ENCODE peak calls at places on chromosomes 3 and 15, in five cellular contexts. R is HepG2, L is stomach, P is A549, A is SK-N-SH. W is an unnamed sample. For H3K4me1, the result is how much of the 10 kb centered on the place peaks cover.

GRCh38 chr3:11014253-11014652 is 21.7 kb downstream of the SLC6A1 start:
- DNase-seq in P (no peak), A (no peak), L (no peak), R (no peak), W (no peak)

GRCh38 chr15:40776537-40777141 is 6.9 kb downstream of the C15orf62 start:
- DNase-seq in A (no peak), R (no peak), P (no peak), L (peak), W (no peak)

GRCh38 chr15:81516012-81516411 is 142.0 kb upstream of the TMC3 start:
- DNase-seq in A (no peak), P (no peak), R (no peak), L (no peak), W (no peak)

GRCh38 chr3:65604863-65605526 is 433.7 kb downstream of the MAGI1 start:
- DNase-seq in A (no peak), L (no peak), P (no peak), R (no peak), W (no peak)

GRCh38 chr3:87088984-87089841 is 98.3 kb upstream of the VGLL3 start:
- DNase-seq in L (peak), R (no peak), P (peak), A (peak), W (peak)

GRCh38 chr15:59278120-59278519 is 71.5 kb downstream of the LDHAL6B start:
- DNase-seq in R (peak), L (no peak), P (no peak), A (no peak), W (no peak)

GRCh38 chr15:25605171-25605570 is 166.3 kb upstream of the UBE3A start:
- DNase-seq in A (no peak), L (no peak), P (no peak), R (no peak), W (no peak)

GRCh38 chr15:80773122-80773551 is 6.0 kb upstream of the CEMIP start:
- DNase-seq in R (no peak), P (no peak), A (no peak), L (no peak), W (no peak)

GRCh38 chr3:45010718-45011355 is 15.3 kb upstream of the CLEC3B start:
- DNase-seq in P (no peak), L (no peak), A (no peak), R (no peak), W (no peak)

GRCh38 chr3:73600293-73600938 is 24.3 kb downstream of the PDZRN3 start:
- DNase-seq in R (no peak), P (no peak), A (no peak), L (no peak), W (no peak)

GRCh38 chr15:66935121-66935520 is 130.3 kb upstream of the SMAD3 start:
- DNase-seq in L (no peak), R (no peak), A (no peak), P (no peak), W (no peak)
- TF ChIP-seq CTCF in L (no peak), R (no peak), A (no peak), P (no peak), W (no peak)

GRCh38 chr3:61627768-61628185 is 66.4 kb downstream of the PTPRG start:
- DNase-seq in L (no peak), R (peak), A (no peak), P (peak), W (no peak)
- H3K4me1 ChIP-seq in L (under half), R (half or more), A (under half), P (under half), W (under half)

DNA sequence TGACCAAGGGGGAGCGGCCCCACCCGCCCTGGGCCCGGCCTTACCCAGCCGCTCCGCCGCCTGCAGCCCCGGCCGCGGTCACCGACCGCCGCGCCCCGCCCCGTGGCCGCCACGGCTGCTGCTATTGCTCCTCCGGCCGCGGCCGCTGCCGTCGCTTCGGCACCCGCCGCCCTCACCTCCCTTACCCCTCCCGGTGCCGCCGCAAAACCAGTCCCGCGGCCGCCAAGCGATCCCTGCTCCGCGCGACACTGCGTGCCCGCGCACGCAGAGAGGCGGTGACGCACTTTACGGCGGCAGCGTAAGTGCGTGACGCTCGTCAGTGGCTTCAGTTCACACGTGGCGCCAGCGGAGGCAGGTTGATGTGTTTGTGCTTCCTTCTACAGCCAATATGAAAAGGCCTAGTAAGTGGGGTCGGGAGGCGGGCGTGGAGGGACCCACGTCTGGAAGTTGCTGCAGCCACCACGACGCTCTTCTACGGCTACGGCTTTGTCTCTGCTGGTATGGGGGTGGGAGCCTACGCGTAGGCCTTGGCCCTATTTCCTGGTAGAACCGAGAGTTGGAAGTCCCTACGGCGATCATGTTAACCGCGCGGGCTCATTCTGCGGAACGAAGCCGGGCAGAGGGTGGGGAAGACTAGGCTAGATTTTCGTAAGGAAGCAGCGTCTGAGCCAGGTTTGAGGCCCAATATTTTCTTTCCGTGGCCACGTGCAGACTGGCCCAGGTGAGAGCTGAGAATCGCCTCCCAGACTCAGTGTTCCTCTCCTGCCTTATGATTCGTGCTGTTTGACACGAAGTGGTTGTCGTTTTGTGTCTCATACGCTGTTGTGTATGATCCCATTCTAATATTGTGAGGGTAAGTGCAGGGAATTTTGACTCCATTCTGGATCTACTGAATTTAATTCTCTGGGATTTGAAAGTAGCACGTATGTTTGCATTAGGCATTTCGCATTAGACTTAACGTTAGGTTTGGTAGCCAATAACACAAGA is at the start of the genes GNL3 and PBRM1:
- DNase-seq in A (peak), P (peak), L (peak), R (peak), W (peak)
- TF ChIP-seq EP300 in A (no peak), P (no peak), L (no peak), R (no peak), W (peak)

GRCh38 chr3:111619833-111620232 is 24.7 kb upstream of the ZBED2 start:
- DNase-seq in P (no peak), A (no peak), R (no peak), L (no peak), W (no peak)

GRCh38 chr3:111617912-111618601 is 22.9 kb upstream of the ZBED2 start:
- DNase-seq in P (no peak), L (no peak), R (no peak), A (no peak), W (no peak)

GRCh38 chr3:111618945-111619344 is 23.8 kb upstream of the ZBED2 start:
- DNase-seq in L (no peak), P (no peak), R (no peak), A (no peak), W (no peak)

GRCh38 chr3:111617406-111617805 is 22.3 kb upstream of the ZBED2 start:
- DNase-seq in R (no peak), A (no peak), L (no peak), P (no peak), W (no peak)

GRCh38 chr3:111621535-111621934 is 26.4 kb upstream of the ZBED2 start:
- DNase-seq in A (peak), R (peak), P (no peak), L (no peak), W (no peak)
- TF ChIP-seq CTCF in A (peak), R (peak), P (peak), L (no peak), W (no peak)

W was measured in ovary.